ENCODE peak calls at places on chromosomes 7 and 10, in eight cellular contexts. O is lower lobe of right lung, E is epithelial cell of esophagus, V is tibial artery, R is upper lobe of right lung, X is WERI-Rb-1, P is cardiac fibroblast, Y is BE2C. G is an unnamed sample.

GRCh38 chr7:36034020-36034419 is 119.0 kb upstream of the EEPD1 start:
- DNase-seq in O (no peak), E (peak; percentile 90), V (no peak), R (no peak), X (no peak), P (peak; percentile 38), Y (no peak), G (peak; percentile 37)

GRCh38 chr7:49397750-49398149 is 375.7 kb upstream of the VWC2 start:
- DNase-seq in O (no peak), E (no peak), V (no peak), R (no peak), X (no peak), P (no peak), Y (no peak), G (no peak)

GRCh38 chr10:112981553-112981952 is 31.5 kb downstream of the TCF7L2 start:
- DNase-seq in O (no peak), E (no peak), V (no peak), R (no peak), X (no peak), P (no peak), Y (peak; percentile 54), G (no peak)

GRCh38 chr10:95363303-95363912 is 72.6 kb upstream of the PDLIM1 start:
- DNase-seq in O (no peak), E (peak; percentile 73), V (no peak), R (no peak), X (peak; percentile 54), P (peak; percentile 80), Y (peak; percentile 46), G (peak; percentile 23)

GRCh38 chr10:125060851-125061556 is 99.4 kb downstream of the CTBP2 start:
- DNase-seq in O (peak; percentile 91), E (peak; percentile 76), V (peak; percentile 91), R (peak; percentile 92), X (peak; percentile 74), P (peak; percentile 84), Y (peak; percentile 81), G (peak; percentile 59)

GRCh38 chr7:153012203-153012602 is 252.7 kb downstream of the ACTR3B start:
- DNase-seq in O (no peak), E (no peak), V (no peak), R (no peak), X (no peak), P (no peak), Y (no peak), G (no peak)

GRCh38 chr7:87416682-87417587 is 58.5 kb downstream of the ABCB4 start:
- DNase-seq in O (no peak), E (peak; percentile 73), V (peak; percentile 64), R (no peak), X (peak; percentile 62), P (peak; percentile 83), Y (peak; percentile 71), G (peak; percentile 9)

GRCh38 chr7:11315687-11316258 is 342.1 kb downstream of the PHF14 start:
- DNase-seq in O (no peak), E (no peak), V (no peak), R (no peak), X (no peak), P (no peak), Y (no peak), G (no peak)

GRCh38 chr10:851891-852290 is 79.6 kb downstream of the LARP4B start:
- DNase-seq in O (no peak), E (no peak), V (no peak), R (no peak), X (no peak), P (no peak), Y (no peak), G (no peak)

GRCh38 chr7:2821161-2821841 is 22.8 kb downstream of the GNA12 start:
- DNase-seq in O (no peak), E (peak; percentile 89), V (no peak), R (no peak), X (no peak), P (peak; percentile 94), Y (no peak), G (peak; percentile 90)

GRCh38 chr7:124919841-124920240 is 9.8 kb downstream of the POT1 start:
- DNase-seq in O (no peak), E (no peak), V (no peak), R (no peak), X (no peak), P (no peak), Y (no peak), G (no peak)

GRCh38 chr10:70683601-70684329 is 11.5 kb downstream of the ADAMTS14 start:
- DNase-seq in O (no peak), E (no peak), V (no peak), R (no peak), X (no peak), P (no peak), Y (no peak), G (no peak)

GRCh38 chr7:55019329-55019690 is 493 bp downstream of the EGFR start:
- DNase-seq in O (peak; percentile 78), E (peak; percentile 45), V (peak; percentile 76), R (peak; percentile 88), X (no peak), P (peak; percentile 34), Y (peak; percentile 51), G (no peak)

GRCh38 chr10:120180160-120180559 is 276.9 kb upstream of the PLPP4 start:
- DNase-seq in O (no peak), E (no peak), V (no peak), R (no peak), X (no peak), P (no peak), Y (no peak), G (no peak)

GRCh38 chr7:1358376-1359050 is 100.8 kb downstream of the MICALL2 start:
- DNase-seq in O (no peak), E (no peak), V (no peak), R (peak; percentile 50), X (no peak), P (no peak), Y (no peak), G (no peak)

GRCh38 chr10:77264107-77264506 is 373.5 kb downstream of the KCNMA1 start:
- DNase-seq in O (no peak), E (no peak), V (no peak), R (no peak), X (no peak), P (no peak), Y (no peak), G (no peak)

GRCh38 chr10:68137174-68137573 is 27.9 kb downstream of the MYPN start:
- DNase-seq in O (no peak), E (no peak), V (no peak), R (no peak), X (no peak), P (peak; percentile 30), Y (no peak), G (no peak)

GRCh38 chr7:132865766-132866531 is 215.9 kb downstream of the CHCHD3 start:
- DNase-seq in O (no peak), E (peak; percentile 48), V (no peak), R (no peak), X (no peak), P (peak; percentile 55), Y (no peak), G (peak; percentile 9)

GRCh38 chr10:79069325-79070090 is 742 bp downstream of the ZMIZ1 start:
- DNase-seq in O (peak; percentile 82), E (peak; percentile 64), V (peak; percentile 60), R (peak; percentile 86), X (peak; percentile 38), P (peak; percentile 54), Y (peak; percentile 41), G (no peak)
- TF ChIP-seq CTCF in O (no peak), E (no peak), V (no peak), R (no peak), X (no peak), P (no peak), Y (no peak), G (no peak)

DNA sequence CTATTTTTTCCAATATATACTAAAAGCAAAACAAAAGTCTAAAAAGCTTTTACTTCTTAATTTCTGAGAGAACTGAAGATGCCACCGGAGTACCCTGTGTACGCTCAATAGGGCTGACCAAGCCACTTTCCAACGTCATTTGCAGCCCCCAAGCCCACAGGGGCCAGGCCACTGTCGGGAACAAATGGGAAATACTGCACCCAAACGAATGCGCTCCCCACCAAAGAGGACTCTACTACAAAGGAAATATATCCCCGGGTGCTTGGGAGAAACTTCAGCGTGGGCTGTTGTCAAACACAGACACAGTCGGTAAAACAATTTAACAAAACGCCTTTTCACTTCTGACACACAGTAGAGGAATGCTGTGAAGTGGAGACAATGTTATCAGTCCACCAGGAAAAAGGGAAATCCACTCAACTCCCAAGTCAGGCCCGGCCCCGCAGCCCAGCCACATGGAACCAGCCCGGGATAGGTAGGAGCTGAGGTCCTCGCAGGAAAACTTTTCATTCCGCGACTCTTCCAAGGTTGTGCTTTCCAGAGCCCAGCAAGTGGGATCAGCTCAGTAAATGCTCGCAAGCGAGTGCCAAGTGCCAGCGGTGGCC is 1.4 kb downstream of the PARD3 start:
- DNase-seq in O (no peak), E (peak; percentile 53), V (peak; percentile 37), R (no peak), X (no peak), P (peak; percentile 61), Y (no peak), G (no peak)
- H3K4me3 ChIP-seq in O (peak overlapping the region; percentile 75), E (peak overlapping the region; percentile 79), V (peak overlapping the region; percentile 91), R (peak overlapping the region; percentile 72), X (peak overlapping the region; percentile 82), P (peak overlapping the region; percentile 83), Y (peak overlapping the region; percentile 72), G (peak overlapping the region; percentile 70)

GRCh38 chr10:104139221-104139620 is 17.2 kb downstream of the SFR1 start:
- DNase-seq in O (no peak), E (peak; percentile 17), V (no peak), R (no peak), X (no peak), P (peak; percentile 30), Y (no peak), G (no peak)
- TF ChIP-seq CTCF in O (no peak), E (peak; percentile 18), V (no peak), R (peak; percentile 21), X (peak; percentile 34), P (peak; percentile 43), Y (peak; percentile 52), G (peak; percentile 43)

GRCh38 chr7:159010951-159011820 is 133.5 kb downstream of the VIPR2 start:
- DNase-seq in O (no peak), E (no peak), V (no peak), R (peak; percentile 41), X (no peak), P (no peak), Y (no peak), G (no peak)

GRCh38 chr7:159012353-159013069 is 132.2 kb downstream of the VIPR2 start:
- DNase-seq in O (peak; percentile 80), E (no peak), V (peak; percentile 80), R (peak; percentile 85), X (no peak), P (no peak), Y (no peak), G (no peak)

GRCh38 chr7:159013825-159014289 is 130.8 kb downstream of the VIPR2 start:
- DNase-seq in O (no peak), E (no peak), V (no peak), R (peak; percentile 62), X (no peak), P (no peak), Y (no peak), G (no peak)

GRCh38 chr7:159014297-159015062 is 130.2 kb downstream of the VIPR2 start:
- DNase-seq in O (no peak), E (no peak), V (no peak), R (peak; percentile 37), X (no peak), P (no peak), Y (no peak), G (no peak)

DNA sequence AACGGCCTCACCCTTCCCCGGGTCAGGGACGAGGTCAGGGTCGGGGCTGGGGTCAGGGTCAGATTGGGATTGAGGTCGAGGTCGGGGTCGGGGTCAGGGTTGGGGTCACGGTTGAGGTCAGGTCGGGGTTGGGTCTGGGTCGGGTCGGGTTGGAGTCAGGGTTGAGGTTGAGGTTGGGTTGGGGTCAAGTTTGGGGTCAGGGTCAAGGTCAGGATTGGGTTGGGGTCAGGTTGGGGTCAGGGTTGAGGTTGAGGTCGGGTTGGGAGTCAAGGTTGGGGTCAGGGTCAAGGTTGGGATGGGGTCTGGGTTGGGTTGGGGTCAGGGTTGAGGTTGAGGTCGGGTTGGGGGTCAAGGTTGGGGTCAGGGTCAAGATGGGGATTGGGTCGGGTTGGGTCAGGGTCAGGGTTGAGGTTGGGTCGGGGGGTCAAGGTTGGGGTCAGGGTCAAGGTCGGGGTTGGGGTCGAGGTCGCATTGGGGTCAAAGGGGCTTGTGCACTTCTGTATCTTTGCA is 131.4 kb downstream of the VIPR2 start:
- DNase-seq in O (no peak), E (no peak), V (no peak), R (peak; percentile 63), X (no peak), P (no peak), Y (no peak), G (no peak)
- H3K4me3 ChIP-seq in O (no peak overlapping the region), E (no peak overlapping the region), V (no peak overlapping the region), R (no peak overlapping the region), X (no peak overlapping the region), P (no peak overlapping the region), Y (no peak overlapping the region), G (no peak overlapping the region)